ENCODE peak calls at places on chromosome 21, in six cellular contexts. One of them, this sample, is unnamed. For H3K27me3 and H3K36me3, the result is how much of the 10 kb centered on the place peaks cover.

GRCh38 chr21:25999935-26000582 is 170.5 kb downstream of the APP start:
- DNase-seq in fibroblast of lung: no peak
- DNase-seq in adrenal gland: no peak
- DNase-seq in MM.1S: no peak
- DNase-seq in GM06990: no peak
- DNase-seq in PC-3: no peak
- DNase-seq in this sample: no peak

GRCh38 chr21:46334351-46335140 is 10.6 kb downstream of the PCNT start:
- DNase-seq in fibroblast of lung: no peak
- DNase-seq in adrenal gland: no peak
- DNase-seq in MM.1S: no peak
- DNase-seq in GM06990: no peak
- DNase-seq in PC-3: no peak
- DNase-seq in this sample: no peak

GRCh38 chr21:46295996-46296752 is 10.0 kb downstream of the YBEY start:
- DNase-seq in fibroblast of lung: peak
- DNase-seq in adrenal gland: peak
- DNase-seq in MM.1S: no peak
- DNase-seq in GM06990: no peak
- DNase-seq in PC-3: no peak
- DNase-seq in this sample: no peak

GRCh38 chr21:22343721-22344120 is 1345.5 kb downstream of the NCAM2 start:
- DNase-seq in fibroblast of lung: no peak
- DNase-seq in adrenal gland: no peak
- DNase-seq in MM.1S: no peak
- DNase-seq in GM06990: no peak
- DNase-seq in PC-3: no peak
- DNase-seq in this sample: no peak

GRCh38 chr21:38614558-38614957 is 116.3 kb upstream of the ERG start:
- DNase-seq in fibroblast of lung: no peak
- DNase-seq in adrenal gland: no peak
- DNase-seq in MM.1S: no peak
- DNase-seq in GM06990: no peak
- DNase-seq in PC-3: no peak
- DNase-seq in this sample: no peak

GRCh38 chr21:39843483-39843882 is 23.8 kb upstream of the PCP4 start:
- DNase-seq in fibroblast of lung: no peak
- DNase-seq in adrenal gland: no peak
- DNase-seq in MM.1S: no peak
- DNase-seq in GM06990: no peak
- DNase-seq in PC-3: no peak
- DNase-seq in this sample: no peak

GRCh38 chr21:45747802-45748445 is 104.4 kb downstream of the PCBP3 start:
- DNase-seq in fibroblast of lung: peak
- DNase-seq in adrenal gland: peak
- DNase-seq in MM.1S: no peak
- DNase-seq in GM06990: no peak
- DNase-seq in PC-3: peak
- DNase-seq in this sample: peak

GRCh38 chr21:28605138-28605537 is 387.5 kb downstream of the LTN1 start:
- DNase-seq in fibroblast of lung: no peak
- DNase-seq in adrenal gland: no peak
- DNase-seq in MM.1S: peak
- DNase-seq in GM06990: peak
- DNase-seq in PC-3: no peak
- DNase-seq in this sample: no peak

GRCh38 chr21:28699591-28700259 is 293.0 kb downstream of the LTN1 start:
- DNase-seq in fibroblast of lung: no peak
- DNase-seq in adrenal gland: no peak
- DNase-seq in MM.1S: no peak
- DNase-seq in GM06990: no peak
- DNase-seq in PC-3: no peak
- DNase-seq in this sample: no peak

GRCh38 chr21:35256468-35256988 is 207.4 kb upstream of the RUNX1 start:
- DNase-seq in fibroblast of lung: peak
- DNase-seq in adrenal gland: peak
- DNase-seq in MM.1S: no peak
- DNase-seq in GM06990: no peak
- DNase-seq in PC-3: peak
- DNase-seq in this sample: peak

GRCh38 chr21:46347791-46348381 is 23.9 kb downstream of the PCNT start:
- DNase-seq in fibroblast of lung: peak
- DNase-seq in adrenal gland: peak
- DNase-seq in MM.1S: no peak
- DNase-seq in GM06990: no peak
- DNase-seq in PC-3: no peak
- DNase-seq in this sample: peak

GRCh38 chr21:23977971-23978370 is 1629.3 kb downstream of the MRPL39 start:
- DNase-seq in fibroblast of lung: peak
- DNase-seq in adrenal gland: no peak
- DNase-seq in MM.1S: no peak
- DNase-seq in GM06990: no peak
- DNase-seq in PC-3: no peak
- DNase-seq in this sample: no peak

GRCh38 chr21:31644648-31645047 is 14.8 kb upstream of the SOD1 start:
- DNase-seq in fibroblast of lung: no peak
- DNase-seq in adrenal gland: no peak
- DNase-seq in MM.1S: no peak
- DNase-seq in GM06990: no peak
- DNase-seq in PC-3: no peak
- DNase-seq in this sample: no peak

GRCh38 chr21:31636874-31637273 is 22.6 kb upstream of the SOD1 start:
- DNase-seq in fibroblast of lung: no peak
- DNase-seq in adrenal gland: no peak
- DNase-seq in MM.1S: no peak
- DNase-seq in GM06990: no peak
- DNase-seq in PC-3: no peak
- DNase-seq in this sample: no peak

DNA sequence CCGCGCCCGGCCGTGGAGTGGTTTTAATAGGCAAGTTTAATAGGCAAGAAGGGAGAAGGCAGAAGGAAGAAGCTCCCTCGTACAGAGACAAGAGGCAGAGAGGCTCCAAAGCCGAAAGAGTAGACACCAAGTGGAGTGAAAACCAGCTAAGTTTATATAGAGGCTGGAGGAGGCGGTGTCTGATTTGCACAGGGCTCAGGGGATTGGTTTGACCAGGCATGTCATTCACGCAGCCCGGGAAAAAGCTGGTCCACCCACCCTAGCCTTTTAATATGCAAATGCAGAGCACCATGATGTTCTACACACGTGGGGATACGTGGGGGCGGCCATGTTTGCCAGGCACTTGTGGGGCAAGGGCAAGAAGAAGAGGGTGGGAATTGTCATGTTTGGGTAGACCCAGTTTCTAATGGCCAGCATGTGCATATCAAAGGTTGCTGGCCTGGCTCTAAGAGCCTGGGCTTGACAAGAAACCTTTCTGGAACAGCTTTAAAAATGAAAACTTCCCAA is 18.0 kb upstream of the SOD1 start:
- DNase-seq in fibroblast of lung: no peak
- DNase-seq in adrenal gland: no peak
- DNase-seq in MM.1S: no peak
- DNase-seq in GM06990: no peak
- DNase-seq in PC-3: no peak
- DNase-seq in this sample: no peak
- H3K27me3 ChIP-seq in fibroblast of lung: under half
- H3K27me3 ChIP-seq in adrenal gland: under half
- H3K27me3 ChIP-seq in MM.1S: under half
- H3K27me3 ChIP-seq in GM06990: under half
- H3K27me3 ChIP-seq in PC-3: under half
- H3K27me3 ChIP-seq in this sample: under half

DNA sequence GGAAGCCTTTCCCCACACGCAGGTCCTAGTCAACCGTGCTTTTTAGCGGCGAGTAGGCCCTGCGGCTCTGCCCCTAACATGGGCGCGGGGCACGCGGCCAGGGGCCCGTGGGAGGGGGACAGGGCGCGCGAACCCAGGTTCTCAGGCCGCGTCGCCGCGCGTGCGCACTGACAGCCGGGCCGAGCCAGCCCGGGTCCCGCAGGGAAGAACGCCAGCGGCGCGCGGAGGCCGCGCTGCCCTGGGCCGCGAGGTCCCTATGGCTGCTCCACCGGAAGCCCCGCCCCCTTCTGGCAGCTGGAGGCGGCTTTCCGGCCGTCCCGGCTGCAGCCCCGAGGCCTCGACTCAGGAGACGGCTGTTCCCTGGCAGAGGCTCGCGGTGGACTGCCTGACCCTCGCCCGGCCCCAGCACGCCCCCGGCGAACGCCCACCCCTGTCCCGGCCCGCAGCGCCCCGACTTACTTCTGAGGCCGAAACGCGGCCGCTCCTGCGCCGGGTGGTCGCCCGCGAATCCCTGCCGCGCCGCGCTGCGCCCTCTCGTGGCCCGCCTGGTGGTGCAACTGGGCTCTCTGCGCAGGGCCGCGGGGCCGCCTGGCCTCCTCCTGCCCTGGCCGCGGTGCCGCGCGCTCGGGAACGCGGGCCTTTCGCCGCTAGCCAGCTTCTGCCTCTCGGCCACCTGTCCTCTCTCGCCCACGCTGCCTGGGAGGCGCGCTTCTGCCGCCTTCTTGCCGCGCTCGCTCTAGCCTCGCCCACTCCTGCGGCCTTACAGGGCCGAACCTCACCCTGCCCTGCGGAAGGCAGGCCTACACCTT is 16.6 kb upstream of the RIPPLY3 start:
- DNase-seq in fibroblast of lung: peak
- DNase-seq in adrenal gland: peak
- DNase-seq in MM.1S: peak
- DNase-seq in GM06990: peak
- DNase-seq in PC-3: peak
- DNase-seq in this sample: peak
- H3K4me3 ChIP-seq in fibroblast of lung: peak
- H3K4me3 ChIP-seq in adrenal gland: peak
- H3K4me3 ChIP-seq in MM.1S: peak
- H3K4me3 ChIP-seq in GM06990: peak
- H3K4me3 ChIP-seq in PC-3: peak
- H3K4me3 ChIP-seq in this sample: peak

DNA sequence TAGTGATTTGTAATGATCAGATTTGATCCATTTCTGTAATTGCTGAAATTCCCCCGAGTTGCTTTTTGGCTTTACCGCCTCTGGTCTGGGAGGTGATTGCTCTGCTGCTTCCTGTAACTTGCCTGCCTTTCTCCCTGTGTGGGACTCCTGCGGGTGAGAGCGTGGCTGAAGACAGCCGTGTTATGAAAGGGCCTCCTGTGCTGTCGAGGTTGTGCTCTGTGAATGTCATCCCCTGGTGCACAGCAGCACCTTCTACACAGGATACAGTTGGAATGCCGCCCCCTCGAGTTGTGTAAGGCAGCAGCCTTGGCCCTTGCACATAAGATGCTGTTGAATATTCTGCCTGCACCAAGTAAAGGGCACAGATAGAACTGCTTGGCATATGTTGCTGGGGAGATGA is 5.9 kb downstream of the SOD1 start:
- DNase-seq in fibroblast of lung: peak
- DNase-seq in adrenal gland: peak
- DNase-seq in MM.1S: no peak
- DNase-seq in GM06990: no peak
- DNase-seq in PC-3: no peak
- DNase-seq in this sample: peak
- H3K36me3 ChIP-seq in fibroblast of lung: under half
- H3K36me3 ChIP-seq in adrenal gland: under half
- H3K36me3 ChIP-seq in MM.1S: under half
- H3K36me3 ChIP-seq in GM06990: under half
- H3K36me3 ChIP-seq in PC-3: half or more
- H3K36me3 ChIP-seq in this sample: half or more

DNA sequence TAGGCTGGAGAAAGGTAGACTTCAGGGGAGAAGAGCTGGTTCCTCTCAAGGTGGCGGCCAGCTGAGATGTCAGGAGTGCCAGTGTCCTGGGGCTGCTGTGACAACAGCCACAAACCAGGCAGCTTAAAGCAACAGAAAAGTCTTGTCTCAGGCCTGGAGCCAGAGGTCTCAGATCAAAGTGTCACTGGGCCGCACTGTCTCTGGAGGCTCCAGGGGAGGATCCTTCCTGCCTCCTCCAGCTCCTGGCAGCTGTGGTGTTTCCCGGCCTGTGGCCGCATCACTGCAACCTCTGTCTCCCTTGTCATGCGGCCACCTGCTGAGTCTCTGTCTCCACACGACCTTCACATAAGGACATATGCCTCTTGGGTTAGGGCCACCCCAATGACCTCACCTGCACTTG is 24.4 kb upstream of the TSPEAR start:
- DNase-seq in fibroblast of lung: no peak
- DNase-seq in adrenal gland: no peak
- DNase-seq in MM.1S: no peak
- DNase-seq in GM06990: no peak
- DNase-seq in PC-3: no peak
- DNase-seq in this sample: no peak
- H3K27me3 ChIP-seq in fibroblast of lung: under half
- H3K27me3 ChIP-seq in adrenal gland: under half
- H3K27me3 ChIP-seq in MM.1S: half or more
- H3K27me3 ChIP-seq in GM06990: under half
- H3K27me3 ChIP-seq in PC-3: under half
- H3K27me3 ChIP-seq in this sample: under half

GRCh38 chr21:40844935-40845334 is 2.0 kb downstream of the DSCAM start:
- DNase-seq in fibroblast of lung: no peak
- DNase-seq in adrenal gland: no peak
- DNase-seq in MM.1S: no peak
- DNase-seq in GM06990: no peak
- DNase-seq in PC-3: no peak
- DNase-seq in this sample: no peak
- H3K4me3 ChIP-seq in fibroblast of lung: no peak
- H3K4me3 ChIP-seq in adrenal gland: no peak
- H3K4me3 ChIP-seq in MM.1S: no peak
- H3K4me3 ChIP-seq in GM06990: no peak
- H3K4me3 ChIP-seq in PC-3: no peak
- H3K4me3 ChIP-seq in this sample: no peak

GRCh38 chr21:44086636-44087425 is 20.4 kb upstream of the PWP2 start:
- DNase-seq in fibroblast of lung: no peak
- DNase-seq in adrenal gland: peak
- DNase-seq in MM.1S: no peak
- DNase-seq in GM06990: no peak
- DNase-seq in PC-3: no peak
- DNase-seq in this sample: no peak
- H3K36me3 ChIP-seq in fibroblast of lung: under half
- H3K36me3 ChIP-seq in adrenal gland: half or more
- H3K36me3 ChIP-seq in MM.1S: under half
- H3K36me3 ChIP-seq in GM06990: under half
- H3K36me3 ChIP-seq in PC-3: under half
- H3K36me3 ChIP-seq in this sample: half or more

GRCh38 chr21:33133912-33134311 is 64.0 kb downstream of the OLIG1 start:
- DNase-seq in fibroblast of lung: no peak
- DNase-seq in adrenal gland: no peak
- DNase-seq in MM.1S: no peak
- DNase-seq in GM06990: no peak
- DNase-seq in PC-3: no peak
- DNase-seq in this sample: no peak
- H3K27me3 ChIP-seq in fibroblast of lung: under half
- H3K27me3 ChIP-seq in adrenal gland: under half
- H3K27me3 ChIP-seq in MM.1S: under half
- H3K27me3 ChIP-seq in GM06990: under half
- H3K27me3 ChIP-seq in PC-3: half or more
- H3K27me3 ChIP-seq in this sample: under half

GRCh38 chr21:42431196-42431595 is 27.5 kb downstream of the UBASH3A start:
- DNase-seq in fibroblast of lung: no peak
- DNase-seq in adrenal gland: peak
- DNase-seq in MM.1S: no peak
- DNase-seq in GM06990: no peak
- DNase-seq in PC-3: no peak
- DNase-seq in this sample: no peak
- H3K4me3 ChIP-seq in fibroblast of lung: no peak
- H3K4me3 ChIP-seq in adrenal gland: no peak
- H3K4me3 ChIP-seq in MM.1S: no peak
- H3K4me3 ChIP-seq in GM06990: no peak
- H3K4me3 ChIP-seq in PC-3: no peak
- H3K4me3 ChIP-seq in this sample: no peak

This sample was measured in MG63.